ENCODE peak calls at places on chromosomes 12 and 14, in eight cellular contexts. D is IMR-90, C is heart left ventricle, W is upper lobe of left lung, B is sigmoid colon, R is ovary, U is endothelial cell of umbilical vein, K is stomach. A is an unnamed sample.

GRCh38 chr14:100271247-100271939 is 32.4 kb downstream of the YY1 start:
- DNase-seq in R (no peak), U (peak; percentile 61), K (peak; percentile 68), B (no peak), W (no peak), C (no peak), D (no peak), A (no peak)

GRCh38 chr12:130920711-130921381 is 32.9 kb upstream of the ADGRD1 start:
- DNase-seq in K (peak; percentile 33), B (peak; percentile 92), U (no peak), C (peak; percentile 74), R (peak; percentile 85), W (no peak), D (peak; percentile 59), A (peak; percentile 60)

GRCh38 chr14:73802431-73803188 is 49.0 kb upstream of the PTGR2 start:
- DNase-seq in C (no peak), W (no peak), R (no peak), U (peak; percentile 18), B (no peak), D (no peak), K (no peak), A (no peak)

GRCh38 chr12:132243596-132244289 is 85.6 kb downstream of the GALNT9 start:
- DNase-seq in K (no peak), B (peak; percentile 64), U (no peak), C (peak; percentile 3), R (no peak), D (no peak), W (peak; percentile 67), A (no peak)

GRCh38 chr12:92193846-92194245 is 48.2 kb upstream of the BTG1 start:
- DNase-seq in K (no peak), W (no peak), U (no peak), R (no peak), B (no peak), C (no peak), D (no peak), A (no peak)

GRCh38 chr12:121590476-121591143 is 9.8 kb upstream of the KDM2B start:
- DNase-seq in W (no peak), R (no peak), C (no peak), D (peak; percentile 69), K (no peak), U (no peak), B (no peak), A (no peak)

GRCh38 chr14:105085766-105086165 is 20.5 kb upstream of the GPR132 start:
- DNase-seq in K (peak; percentile 17), W (no peak), U (no peak), C (no peak), B (peak; percentile 60), R (peak; percentile 18), D (no peak), A (no peak)

GRCh38 chr12:108338915-108339657 is at the start of gene CMKLR1:
- DNase-seq in D (no peak), W (peak; percentile 84), C (peak; percentile 79), U (no peak), K (no peak), B (peak; percentile 82), R (peak; percentile 33), A (peak; percentile 43)

GRCh38 chr14:52987514-52987913 is 36.7 kb upstream of the FERMT2 start:
- DNase-seq in W (no peak), B (no peak), U (no peak), K (no peak), R (no peak), C (no peak), D (no peak), A (no peak)

GRCh38 chr12:67937822-67938221 is 51.4 kb upstream of the IFNG-AS1 start:
- DNase-seq in U (no peak), R (no peak), C (no peak), D (no peak), K (no peak), B (no peak), W (no peak), A (no peak)

GRCh38 chr14:64763801-64764511 is 59.7 kb downstream of the PLEKHG3 start:
- DNase-seq in D (peak; percentile 55), B (no peak), K (no peak), R (peak; percentile 42), U (peak; percentile 44), C (peak; percentile 36), W (no peak), A (peak; percentile 49)

GRCh38 chr12:41439858-41440257 is 251.7 kb downstream of the PDZRN4 start:
- DNase-seq in K (no peak), D (no peak), C (no peak), U (no peak), B (no peak), W (no peak), R (no peak), A (no peak)

GRCh38 chr12:65568517-65568916 is 255.8 kb upstream of the HMGA2 start:
- DNase-seq in D (peak; percentile 84), C (no peak), B (no peak), U (peak; percentile 23), W (no peak), K (peak; percentile 47), R (no peak), A (no peak)

GRCh38 chr14:50875359-50876090 is 3.7 kb downstream of the ABHD12B start:
- DNase-seq in W (no peak), D (peak; percentile 54), C (no peak), K (no peak), U (no peak), R (no peak), B (no peak), A (no peak)

DNA sequence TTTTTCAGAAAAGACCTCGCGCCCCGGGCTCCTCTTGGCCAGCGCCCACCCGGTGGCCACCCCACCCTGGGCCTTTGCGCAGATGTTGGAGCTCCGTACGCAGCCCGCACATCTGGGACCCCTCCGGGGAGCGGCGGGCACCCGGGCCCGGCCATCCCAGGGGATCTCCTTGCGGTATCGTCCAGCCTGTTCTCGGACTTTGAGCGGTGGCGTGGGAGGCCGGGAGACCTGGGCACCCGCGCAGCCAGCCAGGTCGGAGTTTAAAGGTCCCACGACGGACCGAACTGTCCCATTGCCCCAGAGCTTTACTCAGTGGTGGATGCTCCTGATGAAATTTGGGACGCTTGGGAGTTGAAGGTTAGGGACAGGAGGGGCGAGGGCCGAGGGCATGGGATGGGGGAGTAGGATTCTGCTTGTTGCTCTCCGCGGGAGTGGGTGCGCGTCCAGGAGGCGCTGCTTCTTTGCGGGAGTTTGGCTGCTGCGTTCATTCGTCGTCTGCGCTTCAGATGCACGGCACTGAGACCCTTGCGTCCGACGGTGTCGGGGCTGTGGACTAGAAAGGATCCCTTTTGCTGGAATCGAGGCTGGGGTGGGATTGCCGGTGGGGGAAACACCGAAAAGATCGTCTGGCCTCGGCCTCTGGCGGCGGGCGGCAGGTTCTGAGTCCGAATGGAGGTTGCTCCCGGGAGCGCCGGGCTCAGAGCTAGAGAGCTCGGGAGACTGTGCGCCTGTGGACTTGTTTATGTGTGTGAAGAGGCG is 1.4 kb downstream of the NTF3 start:
- DNase-seq in D (peak; percentile 63), R (peak; percentile 49), K (no peak), W (peak; percentile 68), U (no peak), C (no peak), B (no peak), A (no peak)
- TF ChIP-seq POLR2A in D (peak; percentile 40), R (no peak), K (no peak), W (no peak), U (no peak), C (no peak), B (no peak), A (no peak)

GRCh38 chr12:57498143-57498524 is 10.3 kb downstream of the MARS1 start:
- DNase-seq in W (no peak), U (no peak), D (no peak), K (no peak), C (no peak), R (no peak), B (no peak), A (no peak)
- H3K36me3 ChIP-seq in W (peaks cover 40% of the 10 kb centered on the region), U (peaks cover 24% of the 10 kb centered on the region), D (peaks cover 44% of the 10 kb centered on the region), K (peaks cover 87% of the 10 kb centered on the region), C (peaks cover 63% of the 10 kb centered on the region), R (no peaks in the 10 kb centered on the region), B (peaks cover 85% of the 10 kb centered on the region), A (no peaks in the 10 kb centered on the region)

GRCh38 chr14:49220492-49220891 is 365.7 kb downstream of the RPS29 start:
- DNase-seq in K (no peak), C (no peak), U (no peak), D (no peak), W (no peak), R (peak; percentile 21), B (no peak), A (peak; percentile 19)
- H3K27ac ChIP-seq in K (no peak overlapping the region), C (no peak overlapping the region), U (no peak overlapping the region), D (no peak overlapping the region), W (no peak overlapping the region), R (no peak overlapping the region), B (no peak overlapping the region), A (no peak overlapping the region)

GRCh38 chr12:53097564-53098353 is at the start of gene IGFBP6:
- DNase-seq in K (peak; percentile 55), B (peak; percentile 85), D (peak; percentile 34), R (peak; percentile 67), U (peak; percentile 45), W (peak; percentile 94), C (peak; percentile 77), A (peak; percentile 67)

GRCh38 chr12:53100466-53101151 is 2.7 kb upstream of the SOAT2 start:
- DNase-seq in B (peak; percentile 62), R (no peak), K (peak; percentile 5), U (no peak), W (no peak), D (no peak), C (no peak), A (no peak)

GRCh38 chr12:53098354-53098981 is 1.0 kb downstream of the IGFBP6 start:
- DNase-seq in W (no peak), K (peak; percentile 24), U (peak; percentile 34), B (peak; percentile 86), R (peak; percentile 79), D (peak; percentile 82), C (peak; percentile 68), A (no peak)

GRCh38 chr12:53097207-53097563 is 282 bp upstream of the IGFBP6 start:
- DNase-seq in B (peak; percentile 83), U (peak; percentile 11), C (no peak), R (peak; percentile 72), K (no peak), D (peak; percentile 35), W (no peak), A (peak; percentile 40)

DNA sequence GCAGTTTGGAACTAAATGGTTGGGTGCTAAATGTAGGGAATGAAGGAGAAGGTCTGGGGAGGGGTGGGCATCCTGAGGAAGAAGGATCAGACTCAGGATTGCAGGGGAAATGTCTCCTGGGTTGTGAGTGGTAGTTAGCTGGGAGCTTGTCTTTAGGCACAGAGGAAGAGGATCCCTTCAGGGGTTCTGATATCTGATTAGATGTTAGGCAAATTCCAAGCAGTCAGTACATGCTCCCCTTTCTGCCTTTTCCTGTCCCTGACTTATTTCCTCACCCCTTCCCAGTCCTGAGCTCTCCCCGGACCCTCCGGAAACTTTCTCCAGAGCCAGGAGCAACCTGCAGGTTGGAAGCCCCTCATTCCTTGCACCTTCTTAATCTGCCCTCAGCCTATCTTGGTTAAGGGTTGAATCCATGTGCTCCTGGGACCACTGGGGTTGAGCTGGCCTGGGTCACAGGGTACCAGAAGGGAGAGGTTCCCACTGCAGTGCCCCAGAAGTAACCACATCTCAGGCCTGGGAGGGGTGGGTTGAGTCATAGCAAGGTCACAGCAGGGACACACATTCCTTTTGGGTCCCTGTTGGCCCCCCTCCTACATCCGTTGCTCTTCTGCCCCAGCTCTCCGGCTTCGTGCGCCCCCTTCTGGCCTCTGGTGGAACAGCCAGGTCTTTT is 1.6 kb downstream of the IGFBP6 start:
- DNase-seq in D (peak; percentile 95), C (peak; percentile 93), U (peak; percentile 83), W (no peak), B (peak; percentile 97), R (peak; percentile 97), K (peak; percentile 90), A (peak; percentile 91)
- TF ChIP-seq POLR2A in D (peak; percentile 41), C (no peak), U (peak; percentile 53), W (no peak), B (peak; percentile 18), R (no peak), K (no peak), A (no peak)